ENCODE peak calls at places on chromosomes 6 and 20, in five cellular contexts. C is CD4-positive, alpha-beta memory T cell; Z is tibial artery; W is AG09309; O is AG04450. F is an unnamed sample.

GRCh38 chr6:166860392-166860791 is 96.0 kb downstream of the RNASET2 start:
- DNase-seq in C (no peak), Z (no peak), W (no peak), O (no peak), F (no peak)

GRCh38 chr6:119350202-119351004 is 842 bp upstream of the MAN1A1 start:
- DNase-seq in C (peak), Z (no peak), W (peak), O (peak), F (no peak)

GRCh38 chr6:119129148-119129967 is 50.9 kb upstream of the FAM184A start:
- DNase-seq in C (peak), Z (no peak), W (no peak), O (peak), F (peak)

GRCh38 chr20:38111366-38112232 is 53.5 kb downstream of the TGM2 start:
- DNase-seq in C (no peak), Z (no peak), W (no peak), O (no peak), F (no peak)

GRCh38 chr20:17570347-17571152 is 675 bp downstream of the DSTN start:
- DNase-seq in C (peak), Z (peak), W (no peak), O (no peak), F (no peak)

GRCh38 chr6:30685157-30685976 is 1.1 kb downstream of the PPP1R18 start:
- DNase-seq in C (no peak), Z (peak), W (no peak), O (no peak), F (no peak)

GRCh38 chr6:52839124-52840055 is 1.2 kb downstream of the GSTA5 start:
- DNase-seq in C (peak), Z (no peak), W (no peak), O (peak), F (peak)

GRCh38 chr6:56076033-56076432 is 171.3 kb downstream of the COL21A1 start:
- DNase-seq in C (no peak), Z (no peak), W (no peak), O (no peak), F (no peak)

GRCh38 chr6:34652263-34652662 is 44.3 kb downstream of the ILRUN start:
- DNase-seq in C (no peak), Z (no peak), W (no peak), O (no peak), F (no peak)

GRCh38 chr20:60092729-60093128 is 134.5 kb downstream of the CDH26 start:
- DNase-seq in C (no peak), Z (no peak), W (no peak), O (no peak), F (no peak)

GRCh38 chr6:142118926-142119325 is 13.8 kb upstream of the GJE1 start:
- DNase-seq in C (no peak), Z (no peak), W (no peak), O (no peak), F (no peak)

GRCh38 chr6:22886881-22887581 is 317.7 kb downstream of the HDGFL1 start:
- DNase-seq in C (no peak), Z (no peak), W (no peak), O (no peak), F (no peak)

GRCh38 chr6:157989541-157990289 is 8.1 kb downstream of the SYNJ2 start:
- DNase-seq in C (no peak), Z (peak), W (no peak), O (no peak), F (no peak)

GRCh38 chr6:135449246-135449645 is 48.3 kb downstream of the AHI1 start:
- DNase-seq in C (no peak), Z (no peak), W (no peak), O (no peak), F (no peak)

GRCh38 chr6:143964667-143965066 is 43.4 kb downstream of the PLAGL1 start:
- DNase-seq in C (no peak), Z (no peak), W (no peak), O (no peak), F (no peak)

GRCh38 chr6:165649701-165650137 is 13.3 kb downstream of the PDE10A start:
- DNase-seq in C (no peak), Z (no peak), W (no peak), O (no peak), F (no peak)

GRCh38 chr20:58701431-58702160 is 9.0 kb downstream of the NPEPL1 start:
- DNase-seq in C (no peak), Z (peak), W (no peak), O (no peak), F (no peak)

DNA sequence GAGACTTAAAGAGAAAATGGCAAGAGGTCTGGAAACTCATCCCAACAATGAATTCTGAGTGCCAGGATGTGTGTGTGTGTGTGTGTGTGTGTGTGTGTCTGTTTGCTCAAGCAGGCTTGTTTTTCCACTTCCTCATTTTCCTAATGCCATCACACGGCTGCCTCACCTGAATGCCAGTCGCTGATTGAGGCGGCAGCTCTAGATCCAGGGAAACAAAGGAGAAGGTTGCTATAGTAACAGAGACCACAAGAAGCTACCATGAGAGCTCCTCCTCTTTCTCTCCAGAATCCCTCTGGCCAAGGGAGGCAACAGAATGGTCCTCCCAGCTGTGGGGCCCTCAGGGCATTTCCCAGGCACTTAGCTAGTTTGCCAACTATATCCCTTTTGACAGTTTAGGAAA is 241.1 kb upstream of the TSHZ2 start:
- DNase-seq in C (no peak), Z (no peak), W (no peak), O (no peak), F (no peak)
- H3K4me3 ChIP-seq in C (no peak), Z (no peak), W (no peak), O (no peak), F (no peak)

DNA sequence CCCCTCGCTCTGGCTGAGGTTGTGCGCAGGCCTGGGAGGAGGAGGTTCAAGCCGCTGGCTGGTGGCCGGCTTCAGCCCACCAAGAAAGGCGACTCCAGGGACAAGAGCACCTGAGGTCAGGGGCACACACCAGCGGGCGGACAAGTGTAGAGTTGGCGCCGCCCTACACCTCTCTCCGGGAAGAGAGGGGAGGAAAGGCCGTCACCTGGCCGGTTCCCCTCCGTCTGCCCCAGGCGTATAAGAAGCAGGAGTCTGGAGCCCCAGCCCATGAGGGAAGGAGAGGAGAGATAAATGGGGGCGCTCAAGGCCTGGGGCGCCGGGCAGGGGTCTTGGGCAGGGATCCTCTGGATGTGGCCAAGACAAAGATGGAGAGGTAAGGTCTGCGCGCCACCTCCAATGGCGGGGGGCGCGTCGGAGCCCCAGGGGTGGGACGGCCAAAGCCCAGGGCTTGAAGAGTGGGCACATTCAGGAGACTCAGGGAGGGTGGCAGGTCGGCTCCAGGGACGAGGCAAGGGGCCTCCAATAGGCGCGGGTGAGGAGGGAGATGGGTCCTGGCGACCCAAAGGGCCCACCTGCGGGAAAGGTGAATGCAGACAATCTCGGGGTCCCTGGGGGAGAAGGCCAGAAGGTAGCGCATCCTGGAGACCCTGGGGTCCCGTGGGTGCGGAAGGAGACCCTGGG is 826 bp downstream of the RIMS4 start:
- DNase-seq in C (no peak), Z (no peak), W (no peak), O (no peak), F (no peak)
- H3K4me3 ChIP-seq in C (no peak), Z (peak), W (no peak), O (no peak), F (no peak)

GRCh38 chr6:68237205-68237604 is 397.9 kb upstream of the ADGRB3 start:
- DNase-seq in C (no peak), Z (no peak), W (no peak), O (no peak), F (no peak)
- H3K4me3 ChIP-seq in C (no peak), Z (no peak), W (no peak), O (no peak), F (no peak)

GRCh38 chr6:148559848-148560433 is 186.9 kb upstream of the UST start:
- DNase-seq in C (peak), Z (peak), W (no peak), O (peak), F (no peak)
- H3K4me3 ChIP-seq in C (no peak), Z (peak), W (peak), O (peak), F (no peak)

GRCh38 chr6:19694697-19695096 is 142.5 kb upstream of the ID4 start:
- DNase-seq in C (no peak), Z (no peak), W (no peak), O (no peak), F (no peak)

GRCh38 chr6:19697744-19698290 is 139.4 kb upstream of the ID4 start:
- DNase-seq in C (no peak), Z (no peak), W (peak), O (peak), F (no peak)

GRCh38 chr6:19691465-19692167 is 145.6 kb upstream of the ID4 start:
- DNase-seq in C (no peak), Z (peak), W (no peak), O (no peak), F (no peak)

GRCh38 chr6:19690676-19691075 is 146.5 kb upstream of the ID4 start:
- DNase-seq in C (no peak), Z (no peak), W (no peak), O (no peak), F (no peak)

GRCh38 chr6:19692506-19693298 is 144.5 kb upstream of the ID4 start:
- DNase-seq in C (no peak), Z (no peak), W (no peak), O (no peak), F (no peak)
- H3K4me3 ChIP-seq in C (no peak), Z (peak), W (no peak), O (no peak), F (no peak)

GRCh38 chr6:27472182-27472616 is 706 bp downstream of the ZNF184 start:
- DNase-seq in C (no peak), Z (peak), W (no peak), O (peak), F (peak)

GRCh38 chr6:27474672-27475071 is 1.8 kb upstream of the ZNF184 start:
- DNase-seq in C (no peak), Z (no peak), W (no peak), O (no peak), F (no peak)

GRCh38 chr6:27476090-27476489 is 3.2 kb upstream of the ZNF184 start:
- DNase-seq in C (no peak), Z (no peak), W (no peak), O (no peak), F (no peak)

GRCh38 chr6:27472617-27473400 is at the start of gene ZNF184:
- DNase-seq in C (peak), Z (peak), W (peak), O (peak), F (peak)

DNA sequence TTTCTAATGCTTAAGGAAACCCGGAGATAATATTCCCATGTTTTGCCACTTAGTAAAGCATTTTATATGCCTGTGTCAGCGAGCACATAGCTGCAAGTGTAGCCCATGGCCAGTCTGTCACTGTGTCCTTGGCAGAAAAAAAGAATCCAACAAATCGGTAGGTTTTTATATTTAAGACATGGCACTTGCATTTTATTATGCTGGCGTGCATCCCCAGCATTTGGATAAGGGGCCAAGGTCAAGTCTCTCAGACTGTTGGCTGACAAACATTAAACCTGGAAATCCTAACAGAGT is 1.2 kb upstream of the ZNF184 start:
- DNase-seq in C (no peak), Z (no peak), W (no peak), O (no peak), F (no peak)
- H3K4me3 ChIP-seq in C (no peak), Z (no peak), W (no peak), O (no peak), F (no peak)

DNA sequence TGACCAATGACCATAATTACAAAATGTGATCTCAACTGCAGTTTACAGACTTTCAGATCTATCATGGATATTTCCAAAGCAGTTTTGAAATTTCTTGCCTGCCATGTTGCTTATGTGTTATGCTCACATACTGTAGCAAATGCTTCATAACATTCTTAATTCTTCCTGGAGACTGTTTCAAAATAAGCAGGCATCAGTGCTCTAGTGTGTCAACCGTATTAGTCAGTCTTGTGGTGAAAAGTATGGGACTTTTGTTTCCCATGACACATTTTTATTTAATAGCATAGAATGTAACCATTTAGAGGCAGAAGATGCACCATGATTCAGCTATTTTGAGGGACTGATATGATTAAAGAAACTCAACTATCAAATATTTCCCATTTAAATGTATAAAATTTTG is 1.7 kb downstream of the POPDC3 start:
- DNase-seq in C (no peak), Z (no peak), W (peak), O (peak), F (no peak)
- H3K4me3 ChIP-seq in C (no peak), Z (no peak), W (no peak), O (no peak), F (no peak)

DNA sequence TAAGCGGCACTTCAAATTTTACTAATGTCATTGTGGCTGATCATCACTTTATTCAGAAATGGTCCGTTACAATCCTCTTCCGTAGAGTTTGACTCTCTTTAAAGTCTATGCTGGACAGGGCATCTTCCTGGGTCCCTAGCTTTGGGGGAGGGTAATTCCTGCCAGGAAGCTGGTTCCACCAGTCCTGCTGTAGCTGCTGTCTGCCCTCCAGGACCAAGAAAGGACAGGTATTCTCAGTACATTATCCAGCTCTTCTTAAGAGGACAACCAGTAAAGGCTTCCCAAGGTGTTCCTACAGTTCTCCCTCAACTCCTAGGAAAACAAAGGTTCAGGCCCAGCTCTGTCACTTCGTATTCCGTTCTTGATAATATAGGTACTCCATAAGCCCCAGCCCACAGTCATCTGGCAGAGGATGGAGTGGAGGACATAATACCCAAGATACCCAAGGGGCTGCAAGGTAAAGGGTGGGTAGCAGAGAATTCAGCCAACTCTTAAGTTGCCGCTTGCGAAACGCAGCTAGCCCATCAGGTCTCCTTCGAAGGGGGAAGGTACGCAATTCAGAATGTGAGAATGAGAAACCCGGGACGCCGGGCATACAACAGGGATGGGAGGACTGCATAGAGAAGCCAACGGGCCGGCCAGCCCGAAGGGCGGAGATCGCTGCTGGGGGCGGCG is 1.3 kb downstream of the CDK19 start:
- DNase-seq in C (no peak), Z (no peak), W (no peak), O (no peak), F (no peak)
- H3K4me3 ChIP-seq in C (peak), Z (peak), W (peak), O (peak), F (peak)

GRCh38 chr6:132499757-132500156 is 13.2 kb downstream of the STX7 start:
- DNase-seq in C (no peak), Z (no peak), W (no peak), O (no peak), F (no peak)
- H3K4me3 ChIP-seq in C (no peak), Z (no peak), W (no peak), O (no peak), F (no peak)

GRCh38 chr6:50713977-50714486 is 706 bp downstream of the TFAP2D start:
- DNase-seq in C (no peak), Z (no peak), W (no peak), O (no peak), F (no peak)
- H3K4me3 ChIP-seq in C (no peak), Z (no peak), W (no peak), O (no peak), F (no peak)

F was measured in Jurkat, Clone E6-1.